ENCODE peak calls at places on chromosomes 3 and 15, in ten cellular contexts. B is right cardiac atrium, G is AG04450, W is NT2/D1, I is DND-41, Z is stomach, C is psoas muscle, A is colonic mucosa, V is suprapubic skin, K is mesendoderm. U is an unnamed sample. For H3K27me3, the result is how much of the 10 kb centered on the place peaks cover.

GRCh38 chr3:27589795-27590194 is 105.6 kb upstream of the SLC4A7 start:
- DNase-seq in B (no peak), G (no peak), W (no peak), I (no peak), Z (no peak), C (no peak), A (no peak), V (no peak), K (peak), U (no peak)

GRCh38 chr15:96695426-96695825 is 364.9 kb downstream of the NR2F2 start:
- DNase-seq in B (no peak), G (no peak), W (no peak), I (no peak), Z (no peak), C (no peak), A (no peak), V (no peak), K (no peak), U (no peak)

GRCh38 chr15:71687902-71688508 is 122.3 kb upstream of the NR2E3 start:
- DNase-seq in B (no peak), G (no peak), W (no peak), I (no peak), Z (no peak), C (no peak), A (no peak), V (no peak), K (no peak), U (no peak)

GRCh38 chr15:62901916-62902554 is 140.5 kb upstream of the TPM1 start:
- DNase-seq in B (no peak), G (no peak), W (no peak), I (no peak), Z (no peak), C (no peak), A (no peak), V (no peak), K (peak), U (no peak)

GRCh38 chr15:69462030-69462492 is 9.4 kb downstream of the RPLP1 start:
- DNase-seq in B (peak), G (no peak), W (no peak), I (no peak), Z (peak), C (peak), A (peak), V (no peak), K (no peak), U (peak)

GRCh38 chr3:152203677-152204076 is 65.1 kb upstream of the MBNL1 start:
- DNase-seq in B (no peak), G (no peak), W (no peak), I (no peak), Z (no peak), C (no peak), A (no peak), V (no peak), K (no peak), U (no peak)

GRCh38 chr3:46866720-46867549 is 3.7 kb upstream of the MYL3 start:
- DNase-seq in B (peak), G (no peak), W (no peak), I (peak), Z (peak), C (peak), A (peak), V (peak), K (peak), U (peak)

GRCh38 chr15:50112488-50113186 is 6.4 kb downstream of the ATP8B4 start:
- DNase-seq in B (no peak), G (no peak), W (no peak), I (no peak), Z (no peak), C (no peak), A (no peak), V (no peak), K (no peak), U (no peak)

GRCh38 chr3:105473521-105474223 is 107.0 kb downstream of the ALCAM start:
- DNase-seq in B (no peak), G (peak), W (no peak), I (no peak), Z (no peak), C (no peak), A (no peak), V (no peak), K (peak), U (no peak)

GRCh38 chr15:25787855-25788521 is 75.1 kb downstream of the ATP10A start:
- DNase-seq in B (no peak), G (no peak), W (no peak), I (no peak), Z (no peak), C (no peak), A (peak), V (no peak), K (no peak), U (peak)

GRCh38 chr3:173743111-173743510 is 345.6 kb downstream of the NLGN1 start:
- DNase-seq in B (no peak), G (no peak), W (no peak), I (no peak), Z (no peak), C (no peak), A (no peak), V (no peak), K (no peak), U (no peak)

GRCh38 chr15:61195116-61196002 is 33.7 kb downstream of the RORA start:
- DNase-seq in B (no peak), G (no peak), W (no peak), I (peak), Z (no peak), C (no peak), A (peak), V (no peak), K (peak), U (no peak)

GRCh38 chr3:82783188-82783587 is 1021.7 kb upstream of the GBE1 start:
- DNase-seq in B (no peak), G (no peak), W (no peak), I (no peak), Z (no peak), C (no peak), A (no peak), V (no peak), K (no peak), U (no peak)

GRCh38 chr15:43550527-43551363 is 33.3 kb downstream of the MAP1A start:
- DNase-seq in B (no peak), G (no peak), W (no peak), I (no peak), Z (no peak), C (peak), A (no peak), V (no peak), K (no peak), U (no peak)

GRCh38 chr15:78685157-78685830 is 44.3 kb upstream of the CHRNB4 start:
- DNase-seq in B (no peak), G (no peak), W (no peak), I (no peak), Z (peak), C (no peak), A (no peak), V (peak), K (peak), U (no peak)

GRCh38 chr3:44883999-44884431 is 9.6 kb downstream of the TGM4 start:
- DNase-seq in B (no peak), G (peak), W (no peak), I (no peak), Z (no peak), C (no peak), A (no peak), V (no peak), K (peak), U (peak)

GRCh38 chr3:36095238-36095637 is 285.1 kb upstream of the STAC start:
- DNase-seq in B (no peak), G (no peak), W (no peak), I (no peak), Z (no peak), C (no peak), A (no peak), V (no peak), K (no peak), U (no peak)

GRCh38 chr15:89333011-89333860 is 1.4 kb downstream of the POLG start:
- DNase-seq in B (peak), G (no peak), W (no peak), I (peak), Z (no peak), C (no peak), A (no peak), V (no peak), K (no peak), U (no peak)

GRCh38 chr15:35139822-35140221 is 54.7 kb upstream of the NANOGP8 start:
- DNase-seq in B (no peak), G (no peak), W (no peak), I (no peak), Z (no peak), C (no peak), A (no peak), V (no peak), K (no peak), U (no peak)

GRCh38 chr3:169931747-169932520 is 20.6 kb downstream of the SAMD7 start:
- DNase-seq in B (no peak), G (no peak), W (no peak), I (no peak), Z (no peak), C (no peak), A (no peak), V (no peak), K (no peak), U (no peak)

GRCh38 chr15:89550427-89550826 is 24.8 kb upstream of the TICRR start:
- DNase-seq in B (no peak), G (no peak), W (no peak), I (no peak), Z (no peak), C (no peak), A (no peak), V (no peak), K (no peak), U (no peak)

GRCh38 chr3:79534732-79535131 is 233.1 kb downstream of the ROBO1 start:
- DNase-seq in B (no peak), G (no peak), W (no peak), I (no peak), Z (no peak), C (no peak), A (no peak), V (no peak), K (peak), U (no peak)

GRCh38 chr3:171326717-171327440 is 133.3 kb downstream of the TNIK start:
- DNase-seq in B (no peak), G (no peak), W (no peak), I (no peak), Z (no peak), C (no peak), A (no peak), V (no peak), K (no peak), U (no peak)

GRCh38 chr3:64039273-64039672 is 16.0 kb upstream of the PSMD6 start:
- DNase-seq in B (no peak), G (no peak), W (no peak), I (no peak), Z (no peak), C (no peak), A (no peak), V (no peak), K (no peak), U (no peak)

GRCh38 chr3:18087963-18088362 is 337.2 kb downstream of the SATB1 start:
- DNase-seq in B (no peak), G (no peak), W (no peak), I (peak), Z (no peak), C (no peak), A (no peak), V (no peak), K (no peak), U (no peak)

GRCh38 chr3:98630416-98630815 is 37.0 kb upstream of the CPOX start:
- DNase-seq in B (no peak), G (no peak), W (no peak), I (no peak), Z (no peak), C (no peak), A (no peak), V (no peak), K (no peak), U (no peak)

DNA sequence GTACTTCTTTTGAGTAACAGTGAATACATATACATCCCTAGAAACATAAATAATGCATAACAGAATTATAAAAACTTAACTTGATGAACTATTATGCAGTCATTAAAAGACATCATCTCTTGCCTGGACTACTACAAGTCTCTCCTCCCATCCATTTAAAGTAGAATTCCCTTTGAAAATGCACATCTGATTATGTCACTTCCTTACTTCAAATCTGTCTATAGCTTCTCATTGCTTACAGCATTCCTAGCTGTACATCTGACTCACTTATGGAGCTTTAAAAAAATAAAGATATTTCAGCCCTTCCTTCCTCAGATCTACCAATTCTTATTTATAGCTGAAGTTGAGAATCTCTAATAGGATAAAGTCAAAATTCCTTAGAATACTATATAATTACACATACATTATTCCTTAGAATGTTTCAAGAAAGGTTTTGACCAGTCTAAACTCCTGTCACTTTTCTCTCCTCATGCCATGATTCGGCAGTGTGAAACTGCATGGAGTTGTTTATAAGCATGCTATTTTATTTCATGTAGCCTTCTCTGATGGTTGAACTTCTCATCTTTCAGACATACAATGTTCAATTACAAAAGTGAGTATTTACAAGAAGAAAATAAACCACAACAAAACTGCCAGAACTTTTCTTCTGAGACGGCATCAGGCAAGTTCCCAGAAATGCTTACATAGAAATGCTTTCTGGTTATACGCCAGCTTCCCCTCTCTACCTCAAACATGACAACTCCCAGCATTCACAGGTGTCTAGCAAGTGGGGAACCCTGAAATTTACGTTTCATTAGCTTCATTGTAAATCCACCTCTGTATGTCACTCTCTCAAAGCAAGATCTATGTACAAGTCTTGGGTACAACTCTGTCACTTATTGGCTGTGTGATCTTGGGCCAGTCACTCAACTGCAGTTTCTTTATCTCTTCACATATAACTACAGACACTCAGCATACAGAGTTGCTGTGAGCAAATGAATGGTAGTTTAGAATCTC is 42.9 kb downstream of the HDGFL3 start:
- DNase-seq in B (no peak), G (peak), W (no peak), I (peak), Z (no peak), C (no peak), A (no peak), V (no peak), K (no peak), U (no peak)
- H3K27me3 ChIP-seq in B (under half), G (under half), W (under half), I (under half), Z (under half), C (under half), A (under half), V (under half), K (under half), U (under half)

GRCh38 chr3:10709110-10709781 is 106.8 kb upstream of the SLC6A11 start:
- DNase-seq in B (no peak), G (no peak), W (no peak), I (no peak), Z (no peak), C (no peak), A (no peak), V (no peak), K (no peak), U (no peak)
- H3K27me3 ChIP-seq in B (under half), G (under half), W (under half), I (under half), Z (half or more), C (half or more), A (under half), V (half or more), K (under half), U (under half)

GRCh38 chr3:50203113-50203852 is 1.8 kb upstream of the SLC38A3 start:
- DNase-seq in B (peak), G (no peak), W (no peak), I (no peak), Z (no peak), C (no peak), A (no peak), V (no peak), K (no peak), U (no peak)
- H3K27me3 ChIP-seq in B (under half), G (half or more), W (under half), I (under half), Z (half or more), C (under half), A (under half), V (half or more), K (under half), U (under half)

DNA sequence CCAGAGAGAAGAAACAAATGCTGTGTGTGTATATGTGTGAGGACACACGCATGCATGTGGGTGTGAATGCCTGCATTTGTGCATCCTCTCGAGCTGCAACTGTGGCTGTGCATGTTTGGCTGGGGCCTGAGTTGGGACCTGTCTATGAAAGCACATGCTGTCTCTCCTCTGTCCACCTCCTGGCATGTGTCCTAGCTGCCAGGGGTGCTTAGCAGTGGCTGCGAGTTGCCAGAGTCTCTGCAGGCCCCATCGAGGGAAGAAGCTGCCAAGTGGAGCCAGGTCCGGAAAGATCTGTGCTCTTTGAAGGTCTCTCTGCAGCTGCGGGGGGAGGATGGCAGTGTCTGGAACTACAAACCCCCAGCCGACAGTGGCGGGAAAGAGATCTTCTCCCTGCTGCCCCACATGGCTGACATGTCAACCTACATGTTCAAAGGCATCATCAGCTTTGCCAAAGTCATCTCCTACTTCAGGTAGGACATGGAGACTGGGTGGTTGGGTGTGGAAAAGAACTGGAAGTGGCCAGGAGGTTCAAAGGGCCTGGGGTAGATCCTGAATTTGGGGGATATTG is 30.7 kb downstream of the NR1I2 start:
- DNase-seq in B (no peak), G (no peak), W (no peak), I (no peak), Z (no peak), C (no peak), A (no peak), V (no peak), K (peak), U (no peak)
- H3K27me3 ChIP-seq in B (under half), G (under half), W (under half), I (under half), Z (under half), C (under half), A (under half), V (under half), K (under half), U (under half)

GRCh38 chr3:128493221-128494151 is 485 bp upstream of the GATA2 start:
- DNase-seq in B (no peak), G (no peak), W (no peak), I (no peak), Z (no peak), C (no peak), A (no peak), V (peak), K (peak), U (no peak)

GRCh38 chr3:128491900-128492352 is 1.1 kb downstream of the GATA2 start:
- DNase-seq in B (no peak), G (no peak), W (no peak), I (no peak), Z (no peak), C (no peak), A (no peak), V (peak), K (peak), U (peak)

GRCh38 chr3:128491071-128491899 is 1.7 kb downstream of the GATA2 start:
- DNase-seq in B (no peak), G (no peak), W (no peak), I (no peak), Z (no peak), C (no peak), A (no peak), V (peak), K (no peak), U (peak)

GRCh38 chr3:128494152-128494650 is 1.2 kb upstream of the GATA2 start:
- DNase-seq in B (no peak), G (no peak), W (no peak), I (no peak), Z (no peak), C (no peak), A (no peak), V (peak), K (no peak), U (no peak)

DNA sequence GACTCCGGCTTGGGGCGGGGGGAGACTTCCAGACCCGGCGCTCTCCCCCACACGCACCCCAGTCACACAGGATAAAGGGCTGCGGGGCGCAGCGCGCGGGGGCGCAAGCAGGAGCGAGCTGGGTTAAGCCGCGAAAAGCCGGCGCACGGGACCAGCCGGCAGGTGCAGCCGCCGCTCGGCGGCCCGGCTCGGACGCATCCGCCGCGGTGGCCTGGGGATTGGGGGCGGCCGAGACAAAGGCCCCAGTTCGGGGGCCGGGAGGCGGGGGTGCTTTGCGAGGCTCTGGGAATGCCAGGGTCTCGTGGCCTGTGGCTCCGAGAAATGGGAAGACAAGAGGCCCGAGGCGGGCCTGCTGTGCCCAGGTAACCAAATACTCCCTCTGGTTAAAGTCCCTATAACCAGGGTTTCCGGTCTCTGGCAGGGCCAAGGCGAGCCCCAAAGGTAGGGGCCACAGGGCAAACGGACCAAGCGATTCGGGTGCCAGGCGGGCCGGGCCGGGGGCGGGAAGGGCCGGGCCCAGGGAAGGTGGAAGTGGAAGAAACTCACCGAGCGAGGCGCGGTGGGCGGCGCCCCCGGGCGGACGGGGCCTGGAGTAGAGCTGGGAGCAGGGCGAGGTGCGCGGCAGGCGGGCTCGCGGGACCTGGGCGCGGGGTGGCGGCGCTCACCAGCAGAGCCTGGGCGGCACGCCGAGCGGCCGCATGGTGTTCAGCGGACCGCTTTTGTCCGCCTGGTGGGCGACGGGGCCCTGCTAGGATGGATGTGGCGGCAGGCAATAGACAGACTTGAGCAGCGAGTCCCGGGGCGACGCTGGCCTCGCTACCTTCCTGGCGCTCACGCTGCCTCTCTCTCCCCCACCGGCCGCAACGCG is at the start of gene GATA2:
- DNase-seq in B (peak), G (no peak), W (no peak), I (no peak), Z (no peak), C (no peak), A (no peak), V (peak), K (no peak), U (no peak)
- H3K27me3 ChIP-seq in B (under half), G (under half), W (half or more), I (under half), Z (half or more), C (half or more), A (half or more), V (half or more), K (half or more), U (half or more)

GRCh38 chr15:67820147-67820991 is 4.9 kb upstream of the SKOR1 start:
- DNase-seq in B (peak), G (no peak), W (no peak), I (no peak), Z (no peak), C (peak), A (no peak), V (no peak), K (no peak), U (no peak)
- H3K27me3 ChIP-seq in B (under half), G (half or more), W (half or more), I (under half), Z (half or more), C (half or more), A (half or more), V (half or more), K (half or more), U (under half)

GRCh38 chr3:14897266-14897665 is 50.1 kb upstream of the NR2C2 start:
- DNase-seq in B (no peak), G (no peak), W (no peak), I (no peak), Z (no peak), C (no peak), A (no peak), V (no peak), K (no peak), U (no peak)
- H3K27me3 ChIP-seq in B (under half), G (under half), W (under half), I (under half), Z (under half), C (under half), A (under half), V (under half), K (under half), U (under half)